ENCODE peak calls at places on chromosomes 12 and 14, in six cellular contexts. Y is NB4; U is GM18507; N is neural crest cell; P is body of pancreas; Z is Jurkat, Clone E6-1. G is an unnamed sample.
A peak's percentile ranks its signal among the peaks of the same experiment; 100 is the strongest.

GRCh38 chr12:26610774-26611173 is 222.2 kb downstream of the ITPR2 start:
- DNase-seq in Y (no peak), U (no peak), N (no peak), P (no peak), Z (no peak), G (no peak)

GRCh38 chr14:90536511-90537191 is 139.8 kb downstream of the CALM1 start:
- DNase-seq in Y (peak; percentile 65), U (no peak), N (no peak), P (no peak), Z (no peak), G (no peak)

GRCh38 chr12:20369164-20370000 is 1.0 kb downstream of the PDE3A start:
- DNase-seq in Y (peak; percentile 85), U (no peak), N (peak; percentile 54), P (peak; percentile 62), Z (no peak), G (no peak)

GRCh38 chr12:128091931-128092330 is 175.0 kb upstream of the TMEM132C start:
- DNase-seq in Y (no peak), U (no peak), N (no peak), P (no peak), Z (no peak), G (no peak)

GRCh38 chr12:132795847-132796246 is 32.8 kb downstream of the GOLGA3 start:
- DNase-seq in Y (no peak), U (no peak), N (no peak), P (no peak), Z (no peak), G (no peak)

GRCh38 chr12:66804555-66804954 is 125.7 kb upstream of the GRIP1 start:
- DNase-seq in Y (no peak), U (no peak), N (no peak), P (no peak), Z (no peak), G (no peak)

GRCh38 chr12:117105902-117106301 is 6.7 kb upstream of the TESC start:
- DNase-seq in Y (no peak), U (no peak), N (no peak), P (no peak), Z (peak; percentile 68), G (peak; percentile 43)

GRCh38 chr14:68408680-68409079 is 384.2 kb downstream of the ZFP36L1 start:
- DNase-seq in Y (peak; percentile 41), U (no peak), N (no peak), P (no peak), Z (peak; percentile 45), G (no peak)

G was measured in effector memory CD4-positive, alpha-beta T cell.